ENCODE peak calls at places on chromosomes 4 and X, in eight cellular contexts. L is small intestine; F is activated CD4-positive, alpha-beta T cell treated with anti-CD3 and anti-CD28 coated beads, Interleukin-2, amount 10 ng/mL, durations not matched to agents 7 days and 5 days; G is AG20443; Z is cardiac muscle cell; J is activated naive CD8-positive, alpha-beta T cell treated with anti-CD3 and anti-CD28 coated beads, Interleukin-2, amount 50 U/mL, for 24 hours; A is activated T-helper 1 cell treated with Interleukin-2 at 50 U/mL for 16 hours; I is NCI-H187 treated with DMSO at 0.1 percent for 48 hours. K is an unnamed sample.

GRCh38 chrX:101749436-101749835 is 89.8 kb upstream of the ARMCX2 start:
- DNase-seq in I (no peak), L (no peak), F (no peak), A (no peak), J (no peak), Z (no peak), G (no peak), K (no peak)

GRCh38 chr4:172983014-172983413 is 185.6 kb upstream of the GALNT7 start:
- DNase-seq in F (no peak), J (no peak), A (no peak), G (no peak), L (no peak), Z (no peak), I (no peak), K (no peak)

GRCh38 chrX:70168238-70169188 is 8.8 kb upstream of the DGAT2L6 start:
- DNase-seq in F (no peak), I (no peak), Z (peak; percentile 10), J (no peak), A (no peak), L (peak; percentile 12), G (peak; percentile 64), K (peak; percentile 17)

GRCh38 chrX:46686003-46686645 is 72.8 kb downstream of the SLC9A7 start:
- DNase-seq in G (peak; percentile 37), L (peak; percentile 24), A (peak; percentile 4), F (peak; percentile 59), Z (peak; percentile 32), I (no peak), J (peak; percentile 22), K (peak; percentile 57)

GRCh38 chr4:53322696-53323095 is 43.2 kb downstream of the SCFD2 start:
- DNase-seq in J (no peak), L (peak; percentile 71), G (no peak), I (no peak), A (no peak), Z (no peak), F (no peak), K (peak; percentile 85)

GRCh38 chr4:84920591-84920990 is 45.9 kb downstream of the WDFY3 start:
- DNase-seq in J (no peak), A (no peak), Z (no peak), I (no peak), F (no peak), G (peak; percentile 51), L (no peak), K (no peak)

GRCh38 chr4:19850909-19851308 is 400.8 kb upstream of the SLIT2 start:
- DNase-seq in L (no peak), Z (no peak), J (no peak), G (peak; percentile 35), A (no peak), F (no peak), I (no peak), K (no peak)

GRCh38 chr4:47749858-47750257 is 88.0 kb downstream of the CORIN start:
- DNase-seq in Z (no peak), J (no peak), F (no peak), A (no peak), I (no peak), L (no peak), G (no peak), K (no peak)

GRCh38 chr4:26410385-26411293 is 79.6 kb downstream of the CCKAR start:
- DNase-seq in J (no peak), G (peak; percentile 35), I (peak; percentile 26), Z (peak; percentile 59), L (peak; percentile 70), A (no peak), F (peak; percentile 72), K (peak; percentile 78)

GRCh38 chr4:2353222-2354107 is 65.0 kb downstream of the ZFYVE28 start:
- DNase-seq in I (no peak), A (no peak), F (no peak), G (no peak), Z (peak; percentile 79), J (no peak), L (no peak), K (no peak)

GRCh38 chr4:8015512-8015911 is 75.9 kb upstream of the AFAP1 start:
- DNase-seq in L (no peak), Z (no peak), F (no peak), G (peak; percentile 68), J (no peak), I (no peak), A (no peak), K (no peak)

GRCh38 chr4:74590476-74590875 is 145.5 kb downstream of the AREG start:
- DNase-seq in G (no peak), Z (no peak), L (peak; percentile 31), A (no peak), I (no peak), F (no peak), J (no peak), K (no peak)

GRCh38 chr4:88794952-88795351 is 97.3 kb upstream of the NAP1L5 start:
- DNase-seq in J (no peak), A (no peak), F (no peak), I (no peak), G (no peak), Z (no peak), L (no peak), K (no peak)

GRCh38 chr4:86451560-86452322 is 91.9 kb upstream of the MAPK10 start:
- DNase-seq in A (no peak), L (no peak), Z (no peak), G (peak; percentile 40), I (peak; percentile 23), F (no peak), J (no peak), K (peak; percentile 77)

GRCh38 chrX:53253293-53254020 is 27.9 kb downstream of the IQSEC2 start:
- DNase-seq in I (no peak), J (no peak), A (no peak), G (no peak), F (no peak), Z (no peak), L (no peak), K (no peak)

GRCh38 chr4:154124539-154125255 is 335.8 kb upstream of the SFRP2 start:
- DNase-seq in L (no peak), F (no peak), I (no peak), J (no peak), A (no peak), G (peak; percentile 77), Z (no peak), K (no peak)

GRCh38 chr4:85569730-85570299 is 94.9 kb downstream of the ARHGAP24 start:
- DNase-seq in F (no peak), G (no peak), L (no peak), I (no peak), J (no peak), A (no peak), Z (no peak), K (no peak)

GRCh38 chrX:103254171-103254824 is 657 bp downstream of the TCEAL8 start:
- DNase-seq in A (no peak), J (peak; percentile 47), Z (peak; percentile 90), I (no peak), L (peak; percentile 41), G (peak; percentile 44), F (peak; percentile 44), K (no peak)

GRCh38 chrX:12307961-12308360 is 169.7 kb downstream of the FRMPD4 start:
- DNase-seq in L (no peak), F (no peak), J (no peak), G (no peak), I (no peak), A (no peak), Z (no peak), K (no peak)

GRCh38 chr4:101724093-101724492 is 66.4 kb upstream of the BANK1 start:
- DNase-seq in L (peak; percentile 54), G (no peak), I (no peak), F (no peak), A (no peak), J (no peak), Z (no peak), K (no peak)

GRCh38 chrX:154714925-154715324 is 36.0 kb downstream of the GAB3 start:
- DNase-seq in A (no peak), F (peak; percentile 68), L (peak; percentile 44), J (no peak), I (no peak), Z (peak; percentile 35), G (peak; percentile 52), K (peak; percentile 84)

GRCh38 chrX:47232803-47233332 is at the start of gene USP11:
- DNase-seq in I (no peak), F (peak; percentile 50), J (peak; percentile 52), Z (peak; percentile 75), A (peak; percentile 13), L (peak; percentile 9), G (peak; percentile 33), K (peak; percentile 45)

GRCh38 chr4:109473824-109474223 is 40.2 kb downstream of the SEC24B start:
- DNase-seq in I (no peak), Z (no peak), G (no peak), J (no peak), F (no peak), L (no peak), A (no peak), K (no peak)

GRCh38 chr4:179595671-179596410 is 2153.6 kb upstream of the AGA start:
- DNase-seq in Z (no peak), G (no peak), L (no peak), J (no peak), F (no peak), I (no peak), A (no peak), K (no peak)

GRCh38 chr4:183960912-183961569 is 55.9 kb downstream of the STOX2 start:
- DNase-seq in Z (peak; percentile 48), J (no peak), L (peak; percentile 7), G (no peak), A (no peak), I (no peak), F (no peak), K (no peak)

GRCh38 chr4:98470831-98471230 is 187.6 kb downstream of the TSPAN5 start:
- DNase-seq in F (no peak), G (no peak), J (no peak), Z (no peak), L (peak; percentile 11), A (no peak), I (no peak), K (no peak)

GRCh38 chr4:109729563-109730293 is at the start of gene PLA2G12A:
- DNase-seq in Z (peak; percentile 83), A (peak; percentile 78), L (peak; percentile 93), J (peak; percentile 72), F (peak; percentile 72), G (peak; percentile 97), I (no peak), K (peak; percentile 92)

GRCh38 chr4:104719539-104720230 is 225.0 kb upstream of the CXXC4 start:
- DNase-seq in Z (no peak), I (no peak), F (no peak), G (no peak), L (no peak), J (no peak), A (no peak), K (no peak)

GRCh38 chrX:103818844-103819243 is 13.2 kb downstream of the RAB9B start:
- DNase-seq in A (no peak), I (no peak), J (no peak), G (peak; percentile 17), Z (no peak), F (no peak), L (peak; percentile 44), K (no peak)

GRCh38 chrX:11010476-11010875 is 100.7 kb upstream of the HCCS start:
- DNase-seq in I (no peak), L (no peak), A (no peak), F (no peak), G (no peak), J (no peak), Z (no peak), K (no peak)

GRCh38 chr4:42152507-42153504 is at the start of gene BEND4:
- DNase-seq in Z (no peak), A (no peak), G (no peak), L (no peak), F (no peak), J (no peak), I (no peak), K (no peak)

GRCh38 chr4:102217345-102217744 is 127.9 kb downstream of the SLC39A8 start:
- DNase-seq in I (no peak), F (no peak), J (no peak), G (no peak), L (no peak), A (no peak), Z (no peak), K (no peak)

K was measured in HT-29.